ENCODE peak calls at places on chromosome 15, in ten cellular contexts. J is lower lobe of right lung; F is WTC11; Q is iris pigment epithelial cell; K is LoVo; U is T-cell; Y is mammary epithelial cell; I is pulmonary artery endothelial cell; X is renal cortical epithelial cell; H is stimulated activated CD8-positive, alpha-beta memory T cell treated with anti-CD3 and anti-CD28 coated beads, Interleukin-4, amount 100 ng/mL, for 24 hours. L is an unnamed sample.

GRCh38 chr15:74725845-74726773 is 781 bp upstream of the CYP1A1 start:
- DNase-seq in X (no peak), J (peak), I (no peak), Q (peak), K (peak), U (no peak), Y (peak), H (peak), F (peak), L (peak)

GRCh38 chr15:95948371-95948770 is 382.1 kb upstream of the NR2F2 start:
- DNase-seq in Q (no peak), U (no peak), X (no peak), I (no peak), J (no peak), K (no peak), H (no peak), Y (no peak), F (no peak), L (no peak)

GRCh38 chr15:92807971-92808571 is 92.1 kb upstream of the CHD2 start:
- DNase-seq in Q (peak), U (no peak), H (no peak), F (no peak), X (peak), J (no peak), K (no peak), I (no peak), Y (peak), L (peak)

GRCh38 chr15:58889363-58889762 is 44.1 kb downstream of the SLTM start:
- DNase-seq in I (no peak), F (no peak), K (no peak), X (peak), Q (no peak), H (no peak), Y (peak), J (no peak), U (no peak), L (peak)

GRCh38 chr15:98873441-98874218 is 134.0 kb downstream of the PGPEP1L start:
- DNase-seq in H (no peak), U (no peak), X (peak), F (no peak), Q (peak), K (no peak), J (peak), I (no peak), Y (peak), L (no peak)

GRCh38 chr15:101024111-101024695 is 105.0 kb downstream of the LRRK1 start:
- DNase-seq in J (no peak), H (no peak), F (no peak), K (no peak), U (no peak), X (no peak), Q (peak), I (no peak), Y (no peak), L (no peak)

GRCh38 chr15:47517737-47518136 is 199.6 kb upstream of the SEMA6D start:
- DNase-seq in H (no peak), Y (no peak), K (no peak), X (no peak), J (no peak), Q (peak), F (no peak), U (no peak), I (no peak), L (no peak)

GRCh38 chr15:68230157-68231100 is 901 bp upstream of the CLN6 start:
- DNase-seq in Y (no peak), X (peak), U (no peak), H (no peak), K (no peak), I (no peak), Q (peak), J (no peak), F (no peak), L (no peak)

GRCh38 chr15:25181290-25182097 is 226.7 kb downstream of the SNRPN start:
- DNase-seq in J (peak), K (no peak), X (no peak), H (no peak), U (peak), F (peak), Y (no peak), I (no peak), Q (no peak), L (no peak)

GRCh38 chr15:49300856-49301255 is 122.2 kb upstream of the FGF7 start:
- DNase-seq in H (no peak), X (no peak), Q (no peak), K (no peak), F (no peak), J (no peak), U (no peak), I (no peak), Y (no peak), L (no peak)

GRCh38 chr15:57600197-57600596 is 8.5 kb downstream of the MYZAP start:
- DNase-seq in X (no peak), H (no peak), Y (no peak), F (no peak), U (no peak), Q (no peak), K (no peak), J (no peak), I (no peak), L (no peak)

GRCh38 chr15:67917636-67918035 is 77.8 kb upstream of the RNU6-1 start:
- DNase-seq in Q (no peak), X (no peak), Y (no peak), H (no peak), F (peak), K (no peak), J (no peak), U (no peak), I (no peak), L (no peak)

GRCh38 chr15:39730552-39730951 is 52.1 kb downstream of the FSIP1 start:
- DNase-seq in J (no peak), X (no peak), Q (no peak), K (no peak), I (no peak), U (no peak), H (no peak), Y (no peak), F (no peak), L (no peak)

GRCh38 chr15:68241088-68241935 is 11.8 kb upstream of the CLN6 start:
- DNase-seq in J (no peak), F (no peak), H (no peak), I (no peak), Y (no peak), K (no peak), Q (no peak), U (no peak), X (no peak), L (no peak)

GRCh38 chr15:93213281-93213680 is 124.3 kb upstream of the RGMA start:
- DNase-seq in K (no peak), I (no peak), H (no peak), F (no peak), U (no peak), J (no peak), Y (no peak), X (no peak), Q (no peak), L (no peak)

GRCh38 chr15:100767002-100767825 is 112.4 kb upstream of the ALDH1A3 start:
- DNase-seq in Y (no peak), K (no peak), U (no peak), H (no peak), I (no peak), X (no peak), J (no peak), F (peak), Q (no peak), L (no peak)

GRCh38 chr15:67708500-67708899 is 116.8 kb upstream of the SKOR1 start:
- DNase-seq in Q (no peak), H (no peak), X (no peak), F (no peak), J (no peak), Y (no peak), U (no peak), K (no peak), I (no peak), L (no peak)

L was measured in lung microvascular endothelial cell.